ENCODE peak calls at places on chromosomes 6 and 20, in five cellular contexts. G, M, S, H and R are unnamed samples.

GRCh38 chr6:144335914-144336313 is 50.8 kb downstream of the UTRN start:
- DNase-seq in M (no peak), S (no peak), H (peak; percentile 16), G (no peak), R (no peak)

GRCh38 chr20:64166712-64167615 is 2.7 kb downstream of the MYT1 start:
- DNase-seq in G (no peak), H (no peak), M (no peak), S (no peak), R (no peak)

GRCh38 chr6:35723587-35723986 is 13.2 kb upstream of the ARMC12 start:
- DNase-seq in S (no peak), H (no peak), G (no peak), M (no peak), R (no peak)

GRCh38 chr6:32692019-32692418 is 25.6 kb upstream of the HLA-DQB1 start:
- DNase-seq in H (peak; percentile 42), S (no peak), M (peak; percentile 50), G (peak; percentile 35), R (peak; percentile 40)

GRCh38 chr6:18667612-18668011 is 280.5 kb downstream of the RNF144B start:
- DNase-seq in H (no peak), G (no peak), M (no peak), S (no peak), R (no peak)

GRCh38 chr6:97280766-97281165 is 2.2 kb downstream of the MMS22L start:
- DNase-seq in S (no peak), H (no peak), M (no peak), G (no peak), R (no peak)

GRCh38 chr20:19692685-19693119 is 65.4 kb upstream of the RIN2 start:
- DNase-seq in H (peak; percentile 37), G (peak; percentile 37), M (no peak), S (peak; percentile 52), R (peak; percentile 27)

GRCh38 chr6:131602913-131603312 is 25.1 kb downstream of the MED23 start:
- DNase-seq in S (no peak), G (no peak), H (no peak), M (no peak), R (no peak)

GRCh38 chr6:41167173-41167963 is 4.5 kb upstream of the TREM2 start:
- DNase-seq in S (no peak), H (no peak), G (no peak), M (no peak), R (no peak)

GRCh38 chr6:36659271-36659670 is 19.2 kb upstream of the CDKN1A start:
- DNase-seq in H (no peak), S (no peak), M (no peak), G (no peak), R (no peak)

GRCh38 chr6:46452312-46452917 is 38.8 kb downstream of the RCAN2 start:
- DNase-seq in H (no peak), S (no peak), M (no peak), G (no peak), R (no peak)

GRCh38 chr6:159716247-159717086 is 10.8 kb upstream of the WTAP start:
- DNase-seq in H (no peak), M (no peak), S (no peak), G (no peak), R (no peak)

GRCh38 chr6:52157301-52157930 is 28.8 kb upstream of the IL17A start:
- DNase-seq in M (peak; percentile 48), G (no peak), H (no peak), S (no peak), R (no peak)

GRCh38 chr6:56346958-56347357 is 99.6 kb upstream of the COL21A1 start:
- DNase-seq in G (no peak), H (no peak), M (no peak), S (no peak), R (peak; percentile 2)

GRCh38 chr6:41182069-41183034 is 18.6 kb downstream of the TREML2 start:
- DNase-seq in S (peak; percentile 66), M (no peak), H (peak; percentile 59), G (peak; percentile 59), R (peak; percentile 40)

GRCh38 chr20:22217712-22218352 is 366.5 kb downstream of the FOXA2 start:
- DNase-seq in H (no peak), G (no peak), S (no peak), M (no peak), R (no peak)

GRCh38 chr6:35477551-35478179 is 9.5 kb downstream of the RPL10A start:
- DNase-seq in H (no peak), G (no peak), M (no peak), S (no peak), R (no peak)

GRCh38 chr6:15443119-15443518 is 197.2 kb downstream of the JARID2 start:
- DNase-seq in G (no peak), M (no peak), S (no peak), H (no peak), R (no peak)

GRCh38 chr20:728022-728944 is 40.0 kb downstream of the SLC52A3 start:
- DNase-seq in H (no peak), G (peak; percentile 51), S (peak; percentile 87), M (no peak), R (peak; percentile 72)
- H3K4me3 ChIP-seq in H (peak overlapping the region; percentile 33), G (peak overlapping the region; percentile 74), S (peak overlapping the region; percentile 61), M (no peak overlapping the region), R (peak overlapping the region; percentile 47)

GRCh38 chr6:23533954-23534725 is 591.9 kb upstream of the NRSN1 start:
- DNase-seq in S (no peak), H (no peak), G (no peak), M (no peak), R (no peak)
- TF ChIP-seq ZNF274 in S (no peak), H (no peak), G (no peak), M (no peak), R (no peak)

DNA sequence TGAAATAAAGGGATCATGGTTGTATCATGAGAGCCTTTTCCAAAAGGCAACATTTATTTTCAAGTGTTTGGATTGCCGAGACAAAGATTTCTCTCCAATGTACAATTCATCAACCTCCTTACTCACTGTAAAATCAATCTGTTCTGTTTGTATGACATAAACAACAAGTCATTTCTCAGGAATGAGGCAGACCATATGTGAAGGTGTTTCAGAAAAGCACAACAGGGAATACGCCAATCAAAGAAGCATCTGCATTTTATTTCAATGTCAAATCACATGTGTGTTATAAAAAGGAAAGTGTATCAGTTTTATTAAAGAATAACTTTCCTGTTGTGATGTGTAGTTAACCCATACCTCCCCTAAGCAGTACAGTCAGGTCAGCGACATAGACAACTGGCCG is 653.7 kb downstream of the TFAP2A start:
- DNase-seq in H (no peak), S (no peak), M (no peak), G (no peak), R (no peak)
- H3K9ac ChIP-seq in H (no peak overlapping the region), S (no peak overlapping the region), M (no peak overlapping the region), G (no peak overlapping the region), R (no peak overlapping the region)

GRCh38 chr20:44625361-44625760 is 26.1 kb downstream of the ADA start:
- DNase-seq in G (no peak), M (no peak), S (no peak), H (no peak), R (no peak)
- H3K4me3 ChIP-seq in G (no peak overlapping the region), M (no peak overlapping the region), S (no peak overlapping the region), H (no peak overlapping the region), R (no peak overlapping the region)

GRCh38 chr6:106247293-106247692 is 78.3 kb downstream of the ATG5 start:
- DNase-seq in S (no peak), H (no peak), M (peak; percentile 24), G (no peak), R (no peak)
- TF ChIP-seq ZNF274 in S (no peak), H (no peak), M (no peak), G (no peak), R (no peak)

DNA sequence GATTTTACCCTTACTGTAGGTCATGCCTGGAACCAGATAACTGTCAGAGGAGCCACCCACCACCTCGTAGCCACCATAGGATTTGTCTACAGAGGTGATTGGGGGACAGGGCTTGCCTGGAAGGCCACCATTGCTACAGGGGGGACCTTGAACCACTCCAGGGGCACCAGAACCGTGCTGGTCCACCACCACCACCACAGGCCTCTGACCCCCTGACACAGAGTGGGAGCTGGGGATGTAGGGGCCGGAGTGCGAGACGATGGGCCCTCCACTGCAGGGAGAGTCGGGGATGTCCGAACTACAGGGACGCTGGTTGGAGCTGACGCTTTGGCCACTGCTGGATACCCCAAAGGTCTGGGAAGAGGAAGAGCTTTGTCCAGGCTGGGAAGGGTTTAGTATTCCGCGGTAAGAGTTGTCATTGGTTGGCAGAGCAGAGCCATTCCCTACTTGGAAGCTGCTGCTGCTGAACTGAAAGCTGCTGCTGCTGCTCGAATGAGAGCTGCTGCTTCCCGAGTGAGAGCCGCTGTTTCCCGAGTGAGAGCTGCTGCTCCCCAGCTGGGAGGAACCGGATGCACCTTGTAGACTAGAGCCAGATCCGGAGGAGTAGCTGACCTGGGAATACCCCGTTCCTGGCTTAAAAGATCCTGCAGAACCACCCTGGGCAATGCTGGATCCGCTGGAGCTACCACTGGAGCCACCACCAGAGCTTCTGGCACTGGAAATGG is 2.2 kb downstream of the PSORS1C1 start:
- DNase-seq in M (no peak), G (no peak), S (no peak), H (no peak), R (no peak)
- H3K9ac ChIP-seq in M (no peak overlapping the region), G (no peak overlapping the region), S (no peak overlapping the region), H (no peak overlapping the region), R (no peak overlapping the region)

GRCh38 chr6:82863771-82864170 is 201.9 kb downstream of the UBE3D start:
- DNase-seq in G (no peak), M (no peak), H (no peak), S (no peak), R (no peak)

GRCh38 chr6:82867946-82868345 is 197.7 kb downstream of the UBE3D start:
- DNase-seq in S (no peak), G (no peak), M (no peak), H (no peak), R (no peak)

GRCh38 chr6:82866446-82866845 is 199.2 kb downstream of the UBE3D start:
- DNase-seq in H (no peak), S (no peak), M (no peak), G (no peak), R (no peak)

GRCh38 chr6:82861121-82861520 is 204.5 kb downstream of the UBE3D start:
- DNase-seq in M (no peak), G (no peak), S (no peak), H (no peak), R (no peak)

GRCh38 chr6:82862543-82862942 is 203.1 kb downstream of the UBE3D start:
- DNase-seq in G (no peak), H (peak; percentile 35), M (no peak), S (no peak), R (no peak)
- H3K4me3 ChIP-seq in G (no peak overlapping the region), H (no peak overlapping the region), M (no peak overlapping the region), S (no peak overlapping the region), R (no peak overlapping the region)